ENCODE peak calls at places on chromosomes 12 and 14, in six cellular contexts. I is neuronal stem cell, Q is mesendoderm, V is trophoblast cell, Y is H9, F is IMR-90. T is an unnamed sample.

GRCh38 chr12:9813821-9814798 is 13.2 kb upstream of the KLRF1 start:
- DNase-seq in I (peak), Q (peak), V (peak), Y (peak), F (peak), T (peak)

GRCh38 chr12:88185988-88186387 is 43.9 kb downstream of the TMTC3 start:
- DNase-seq in I (no peak), Q (no peak), V (no peak), Y (no peak), F (peak), T (peak)

GRCh38 chr12:3200779-3201738 is 123.9 kb downstream of the TSPAN9 start:
- DNase-seq in I (no peak), Q (no peak), V (no peak), Y (no peak), F (no peak), T (peak)

GRCh38 chr14:68766299-68767247 is 26.3 kb downstream of the ZFP36L1 start:
- DNase-seq in I (no peak), Q (no peak), V (no peak), Y (no peak), F (no peak), T (no peak)

GRCh38 chr14:69079747-69080146 is 73.2 kb downstream of the DCAF5 start:
- DNase-seq in I (no peak), Q (no peak), V (no peak), Y (no peak), F (no peak), T (peak)

GRCh38 chr12:110421701-110422100 is 18.2 kb upstream of the ANAPC7 start:
- DNase-seq in I (no peak), Q (no peak), V (no peak), Y (no peak), F (no peak), T (no peak)

GRCh38 chr12:2902287-2902880 is 11.7 kb downstream of the TULP3 start:
- DNase-seq in I (no peak), Q (peak), V (no peak), Y (no peak), F (peak), T (peak)

GRCh38 chr12:98154850-98155249 is 360.5 kb upstream of the TMPO start:
- DNase-seq in I (peak), Q (peak), V (peak), Y (peak), F (no peak), T (no peak)

GRCh38 chr12:62190921-62191746 is 69.1 kb upstream of the USP15 start:
- DNase-seq in I (peak), Q (peak), V (no peak), Y (peak), F (peak), T (no peak)

GRCh38 chr12:18135086-18135485 is 45.1 kb upstream of the RERGL start:
- DNase-seq in I (no peak), Q (no peak), V (no peak), Y (no peak), F (no peak), T (no peak)

GRCh38 chr12:38056701-38057689 is 259.6 kb upstream of the ALG10B start:
- DNase-seq in I (no peak), Q (no peak), V (peak), Y (no peak), F (no peak), T (no peak)

GRCh38 chr12:103373088-103373523 is 122.7 kb downstream of the C12orf42 start:
- DNase-seq in I (no peak), Q (no peak), V (no peak), Y (no peak), F (no peak), T (no peak)

GRCh38 chr14:103206023-103206481 is 82.8 kb downstream of the TNFAIP2 start:
- DNase-seq in I (no peak), Q (no peak), V (no peak), Y (no peak), F (no peak), T (no peak)

GRCh38 chr12:98156697-98157096 is 358.7 kb upstream of the TMPO start:
- DNase-seq in I (no peak), Q (no peak), V (no peak), Y (no peak), F (no peak), T (no peak)

GRCh38 chr14:64768401-64769095 is 64.3 kb downstream of the PLEKHG3 start:
- DNase-seq in I (no peak), Q (peak), V (no peak), Y (no peak), F (no peak), T (no peak)

GRCh38 chr14:92692822-92693226 is 55.6 kb downstream of the LGMN start:
- DNase-seq in I (no peak), Q (no peak), V (no peak), Y (no peak), F (peak), T (peak)

GRCh38 chr14:54773171-54774006 is 129.2 kb downstream of the GCH1 start:
- DNase-seq in I (peak), Q (peak), V (peak), Y (peak), F (peak), T (peak)

GRCh38 chr12:126389215-126389841 is 1324.1 kb downstream of the AACS start:
- DNase-seq in I (no peak), Q (no peak), V (peak), Y (no peak), F (no peak), T (no peak)

GRCh38 chr12:57454566-57455373 is at the start of gene INHBE:
- DNase-seq in I (peak), Q (peak), V (no peak), Y (peak), F (peak), T (peak)

GRCh38 chr14:59189281-59189821 is 884 bp downstream of the DAAM1 start:
- DNase-seq in I (peak), Q (peak), V (peak), Y (peak), F (peak), T (no peak)

GRCh38 chr12:17579148-17580026 is 510.6 kb downstream of the RERGL start:
- DNase-seq in I (no peak), Q (peak), V (no peak), Y (no peak), F (no peak), T (no peak)

GRCh38 chr12:107118624-107119023 is 25.3 kb upstream of the CRY1 start:
- DNase-seq in I (no peak), Q (no peak), V (no peak), Y (no peak), F (no peak), T (no peak)

DNA sequence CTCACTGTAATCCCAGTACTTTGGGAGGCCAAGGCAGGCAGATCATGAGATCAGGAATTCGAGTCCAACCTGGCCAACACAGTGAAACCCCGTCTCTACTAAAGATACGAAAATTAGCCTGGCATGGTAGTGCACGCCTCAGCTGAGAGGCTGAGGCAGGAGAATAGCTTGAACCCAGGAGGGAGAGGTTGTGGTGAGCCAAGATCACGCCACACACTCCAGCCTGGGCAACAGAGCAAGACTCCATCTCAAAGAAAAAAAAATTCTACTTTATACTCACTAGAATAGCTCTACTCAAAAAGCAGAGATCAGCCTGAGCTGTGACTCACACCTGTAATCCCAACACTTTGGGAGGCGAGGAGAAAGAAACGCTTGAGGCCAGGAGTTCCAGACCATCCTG is 17.1 kb downstream of the NUMB start:
- DNase-seq in I (no peak), Q (no peak), V (no peak), Y (no peak), F (no peak), T (no peak)
- H3K18ac ChIP-seq in I (no peak), Q (no peak), V (no peak), Y (no peak), F (no peak), T (no peak)

DNA sequence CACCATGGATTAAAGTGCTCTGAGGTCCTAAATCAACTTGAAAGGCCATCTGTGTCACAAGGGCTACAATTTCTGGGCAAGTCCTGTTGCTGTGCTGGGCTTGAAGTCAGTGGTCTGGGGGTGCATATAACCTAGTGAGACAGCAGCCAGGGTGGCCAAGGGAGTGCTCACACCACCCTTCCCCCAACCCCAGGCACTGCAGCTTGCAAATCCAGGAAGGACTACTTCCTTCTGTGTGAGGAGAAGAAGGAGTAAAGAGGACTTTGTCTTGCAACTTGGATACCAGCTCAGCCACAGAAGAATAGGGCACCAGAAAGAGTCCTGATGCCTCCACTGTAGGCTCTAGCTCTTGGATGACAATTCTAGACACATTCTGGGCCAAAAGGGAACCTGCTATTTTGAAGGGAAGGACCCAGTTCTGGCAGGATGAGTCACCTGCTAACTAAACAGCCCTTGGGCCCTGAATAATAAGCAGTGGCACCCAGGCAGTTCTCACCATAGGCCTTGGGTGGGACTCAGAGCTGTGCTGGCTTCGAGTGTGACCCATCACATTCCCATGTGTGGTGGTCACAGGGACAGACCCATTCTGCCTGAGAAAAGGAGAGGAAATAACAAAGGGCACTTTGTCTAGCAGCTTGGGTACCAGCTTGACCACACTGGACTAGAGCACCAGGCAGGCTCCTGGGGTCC is 32.6 kb upstream of the DHRS7 start:
- DNase-seq in I (no peak), Q (no peak), V (no peak), Y (no peak), F (no peak), T (no peak)
- H3K18ac ChIP-seq in I (no peak), Q (no peak), V (no peak), Y (no peak), F (no peak), T (no peak)

GRCh38 chr12:5830121-5830520 is 114.9 kb downstream of the ANO2 start:
- DNase-seq in I (peak), Q (peak), V (no peak), Y (no peak), F (no peak), T (no peak)

GRCh38 chr12:5827591-5827990 is 117.5 kb downstream of the ANO2 start:
- DNase-seq in I (no peak), Q (peak), V (no peak), Y (peak), F (no peak), T (no peak)
- H3K18ac ChIP-seq in I (peak), Q (no peak), V (no peak), Y (no peak), F (no peak), T (no peak)

DNA sequence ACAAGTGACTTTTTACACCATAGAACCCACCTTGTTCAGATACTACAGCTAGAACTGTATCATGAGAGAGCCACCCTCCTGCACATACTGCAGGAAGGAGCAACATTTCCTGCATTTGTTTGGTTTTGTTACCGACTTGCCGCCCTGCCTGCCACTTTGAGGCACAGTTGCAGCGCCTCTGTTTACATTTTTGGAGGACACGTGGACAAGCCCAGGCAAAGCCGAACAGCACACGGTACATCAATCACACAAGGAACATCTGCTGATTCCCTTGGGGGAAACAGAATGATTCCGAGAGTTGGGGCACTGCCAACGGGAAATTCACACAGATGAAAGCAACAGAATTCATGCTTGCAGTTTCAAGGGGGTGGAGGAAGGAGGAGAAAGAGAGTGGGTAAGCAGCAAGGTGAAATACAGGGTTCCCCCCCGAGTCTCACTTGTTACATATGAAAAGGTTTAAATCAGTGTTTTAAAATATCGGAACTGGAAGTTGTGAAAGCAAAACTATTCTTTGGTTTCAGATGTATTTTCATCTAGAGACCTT is 110.7 kb downstream of the BTG1 start:
- DNase-seq in I (no peak), Q (no peak), V (no peak), Y (no peak), F (peak), T (peak)
- H3K18ac ChIP-seq in I (peak), Q (no peak), V (no peak), Y (peak), F (peak), T (peak)